ENCODE peak calls at places on chromosomes 5 and 9, in eight cellular contexts. One of them, this sample, is unnamed.

GRCh38 chr9:109192732-109193361 is 25.8 kb upstream of the FRRS1L start:
- DNase-seq in A549: peak
- DNase-seq in cardiac muscle cell: peak
- DNase-seq in brain microvascular endothelial cell: no peak
- DNase-seq in CD4-positive, alpha-beta T cell: no peak
- DNase-seq in fibroblast of lung: peak
- DNase-seq in pancreas: no peak
- DNase-seq in lung: no peak
- DNase-seq in this sample: peak

GRCh38 chr5:74966151-74967050 is 86.0 kb downstream of the GCNT4 start:
- DNase-seq in A549: no peak
- DNase-seq in cardiac muscle cell: no peak
- DNase-seq in brain microvascular endothelial cell: no peak
- DNase-seq in CD4-positive, alpha-beta T cell: no peak
- DNase-seq in fibroblast of lung: peak
- DNase-seq in pancreas: no peak
- DNase-seq in lung: no peak
- DNase-seq in this sample: no peak

GRCh38 chr5:14665110-14665822 is 748 bp downstream of the OTULIN start:
- DNase-seq in A549: peak
- DNase-seq in cardiac muscle cell: peak
- DNase-seq in brain microvascular endothelial cell: no peak
- DNase-seq in CD4-positive, alpha-beta T cell: no peak
- DNase-seq in fibroblast of lung: peak
- DNase-seq in pancreas: peak
- DNase-seq in lung: no peak
- DNase-seq in this sample: peak

GRCh38 chr5:174371600-174372094 is 326.1 kb downstream of the NSG2 start:
- DNase-seq in A549: peak
- DNase-seq in cardiac muscle cell: no peak
- DNase-seq in brain microvascular endothelial cell: peak
- DNase-seq in CD4-positive, alpha-beta T cell: no peak
- DNase-seq in fibroblast of lung: peak
- DNase-seq in pancreas: no peak
- DNase-seq in lung: no peak
- DNase-seq in this sample: no peak

GRCh38 chr5:128637031-128637430 is 99.0 kb upstream of the FBN2 start:
- DNase-seq in A549: no peak
- DNase-seq in cardiac muscle cell: no peak
- DNase-seq in brain microvascular endothelial cell: peak
- DNase-seq in CD4-positive, alpha-beta T cell: no peak
- DNase-seq in fibroblast of lung: peak
- DNase-seq in pancreas: no peak
- DNase-seq in lung: no peak
- DNase-seq in this sample: no peak

GRCh38 chr9:133845659-133845947 is 107.5 kb upstream of the SARDH start:
- DNase-seq in A549: no peak
- DNase-seq in cardiac muscle cell: no peak
- DNase-seq in brain microvascular endothelial cell: no peak
- DNase-seq in CD4-positive, alpha-beta T cell: no peak
- DNase-seq in fibroblast of lung: no peak
- DNase-seq in pancreas: peak
- DNase-seq in lung: no peak
- DNase-seq in this sample: no peak

GRCh38 chr9:119611564-119611963 is 242.3 kb upstream of the BRINP1 start:
- DNase-seq in A549: no peak
- DNase-seq in cardiac muscle cell: no peak
- DNase-seq in brain microvascular endothelial cell: no peak
- DNase-seq in CD4-positive, alpha-beta T cell: no peak
- DNase-seq in fibroblast of lung: no peak
- DNase-seq in pancreas: no peak
- DNase-seq in lung: no peak
- DNase-seq in this sample: no peak

GRCh38 chr9:93468763-93469456 is 15.5 kb upstream of the FAM120AOS start:
- DNase-seq in A549: peak
- DNase-seq in cardiac muscle cell: peak
- DNase-seq in brain microvascular endothelial cell: peak
- DNase-seq in CD4-positive, alpha-beta T cell: no peak
- DNase-seq in fibroblast of lung: peak
- DNase-seq in pancreas: no peak
- DNase-seq in lung: no peak
- DNase-seq in this sample: no peak

GRCh38 chr5:176578391-176578808 is 29.3 kb downstream of the CDHR2 start:
- DNase-seq in A549: peak
- DNase-seq in cardiac muscle cell: peak
- DNase-seq in brain microvascular endothelial cell: no peak
- DNase-seq in CD4-positive, alpha-beta T cell: peak
- DNase-seq in fibroblast of lung: peak
- DNase-seq in pancreas: peak
- DNase-seq in lung: peak
- DNase-seq in this sample: peak

GRCh38 chr9:78029601-78030552 is 1.7 kb downstream of the GNAQ start:
- DNase-seq in A549: peak
- DNase-seq in cardiac muscle cell: peak
- DNase-seq in brain microvascular endothelial cell: no peak
- DNase-seq in CD4-positive, alpha-beta T cell: no peak
- DNase-seq in fibroblast of lung: peak
- DNase-seq in pancreas: no peak
- DNase-seq in lung: no peak
- DNase-seq in this sample: peak

GRCh38 chr5:68424799-68425537 is 209.4 kb downstream of the PIK3R1 start:
- DNase-seq in A549: no peak
- DNase-seq in cardiac muscle cell: no peak
- DNase-seq in brain microvascular endothelial cell: peak
- DNase-seq in CD4-positive, alpha-beta T cell: no peak
- DNase-seq in fibroblast of lung: peak
- DNase-seq in pancreas: no peak
- DNase-seq in lung: no peak
- DNase-seq in this sample: peak

GRCh38 chr9:89178162-89179120 is at the start of gene SHC3:
- DNase-seq in A549: no peak
- DNase-seq in cardiac muscle cell: peak
- DNase-seq in brain microvascular endothelial cell: peak
- DNase-seq in CD4-positive, alpha-beta T cell: no peak
- DNase-seq in fibroblast of lung: peak
- DNase-seq in pancreas: peak
- DNase-seq in lung: no peak
- DNase-seq in this sample: peak

GRCh38 chr5:39016587-39017275 is 57.5 kb downstream of the RICTOR start:
- DNase-seq in A549: no peak
- DNase-seq in cardiac muscle cell: no peak
- DNase-seq in brain microvascular endothelial cell: no peak
- DNase-seq in CD4-positive, alpha-beta T cell: no peak
- DNase-seq in fibroblast of lung: peak
- DNase-seq in pancreas: no peak
- DNase-seq in lung: no peak
- DNase-seq in this sample: no peak

GRCh38 chr5:134567651-134568338 is 42.3 kb downstream of the JADE2 start:
- DNase-seq in A549: no peak
- DNase-seq in cardiac muscle cell: no peak
- DNase-seq in brain microvascular endothelial cell: no peak
- DNase-seq in CD4-positive, alpha-beta T cell: no peak
- DNase-seq in fibroblast of lung: peak
- DNase-seq in pancreas: peak
- DNase-seq in lung: peak
- DNase-seq in this sample: no peak

GRCh38 chr5:135190345-135191083 is 156.5 kb upstream of the PITX1 start:
- DNase-seq in A549: no peak
- DNase-seq in cardiac muscle cell: no peak
- DNase-seq in brain microvascular endothelial cell: no peak
- DNase-seq in CD4-positive, alpha-beta T cell: no peak
- DNase-seq in fibroblast of lung: no peak
- DNase-seq in pancreas: no peak
- DNase-seq in lung: no peak
- DNase-seq in this sample: no peak

GRCh38 chr5:121503111-121503840 is 348.4 kb upstream of the FTMT start:
- DNase-seq in A549: no peak
- DNase-seq in cardiac muscle cell: peak
- DNase-seq in brain microvascular endothelial cell: no peak
- DNase-seq in CD4-positive, alpha-beta T cell: no peak
- DNase-seq in fibroblast of lung: no peak
- DNase-seq in pancreas: peak
- DNase-seq in lung: peak
- DNase-seq in this sample: peak

GRCh38 chr9:21104787-21105186 is 27.0 kb upstream of the IFNB1 start:
- DNase-seq in A549: no peak
- DNase-seq in cardiac muscle cell: no peak
- DNase-seq in brain microvascular endothelial cell: no peak
- DNase-seq in CD4-positive, alpha-beta T cell: no peak
- DNase-seq in fibroblast of lung: no peak
- DNase-seq in pancreas: no peak
- DNase-seq in lung: no peak
- DNase-seq in this sample: no peak

DNA sequence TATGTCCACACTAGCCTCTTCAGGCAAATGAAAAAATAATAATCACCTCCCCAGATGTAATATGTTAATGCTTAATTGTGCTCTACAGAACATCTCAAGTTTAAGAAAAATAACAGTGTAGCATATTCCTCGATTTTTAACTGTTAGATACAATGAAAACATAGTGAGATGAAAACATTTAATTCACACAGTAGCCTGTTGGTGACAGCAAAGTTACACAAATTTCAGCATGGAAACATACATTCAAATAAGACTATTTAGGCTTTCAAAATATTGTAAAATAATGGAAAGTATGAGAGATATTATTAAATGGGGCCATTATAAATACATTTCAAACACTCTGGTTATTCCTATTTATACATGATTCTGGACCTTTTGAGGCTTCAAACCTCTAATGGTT is 543.1 kb downstream of the MAT2B start:
- DNase-seq in A549: no peak
- DNase-seq in cardiac muscle cell: no peak
- DNase-seq in brain microvascular endothelial cell: no peak
- DNase-seq in CD4-positive, alpha-beta T cell: no peak
- DNase-seq in fibroblast of lung: peak
- DNase-seq in pancreas: no peak
- DNase-seq in lung: no peak
- DNase-seq in this sample: no peak
- H3K27ac ChIP-seq in A549: no peak
- H3K27ac ChIP-seq in cardiac muscle cell: no peak
- H3K27ac ChIP-seq in brain microvascular endothelial cell: no peak
- H3K27ac ChIP-seq in CD4-positive, alpha-beta T cell: no peak
- H3K27ac ChIP-seq in fibroblast of lung: no peak
- H3K27ac ChIP-seq in pancreas: no peak
- H3K27ac ChIP-seq in lung: no peak
- H3K27ac ChIP-seq in this sample: no peak

GRCh38 chr5:35269006-35269405 is 38.7 kb upstream of the PRLR start:
- DNase-seq in A549: no peak
- DNase-seq in cardiac muscle cell: no peak
- DNase-seq in brain microvascular endothelial cell: no peak
- DNase-seq in CD4-positive, alpha-beta T cell: no peak
- DNase-seq in fibroblast of lung: no peak
- DNase-seq in pancreas: no peak
- DNase-seq in lung: no peak
- DNase-seq in this sample: no peak

GRCh38 chr5:35263266-35263665 is 33.0 kb upstream of the PRLR start:
- DNase-seq in A549: no peak
- DNase-seq in cardiac muscle cell: no peak
- DNase-seq in brain microvascular endothelial cell: no peak
- DNase-seq in CD4-positive, alpha-beta T cell: no peak
- DNase-seq in fibroblast of lung: no peak
- DNase-seq in pancreas: no peak
- DNase-seq in lung: no peak
- DNase-seq in this sample: no peak

DNA sequence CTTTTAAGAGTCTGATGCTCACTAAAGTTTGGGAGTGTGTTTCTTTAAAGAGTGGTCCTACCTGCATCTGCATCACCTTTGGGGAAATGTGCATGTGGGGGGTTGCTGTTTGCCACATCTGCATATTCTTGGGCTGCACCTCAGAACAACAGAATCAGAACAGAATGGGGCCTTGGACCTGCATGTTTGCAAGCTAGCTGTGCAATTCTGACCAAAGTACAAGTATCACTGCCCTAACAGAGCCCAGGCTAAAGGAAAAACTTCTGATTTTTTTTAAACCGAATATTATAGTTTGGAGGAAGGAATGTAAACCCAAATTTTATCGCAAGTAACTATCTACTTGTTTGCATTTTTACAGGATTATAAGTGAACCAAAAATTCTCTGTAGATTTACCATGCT is 34.2 kb upstream of the PRLR start:
- DNase-seq in A549: no peak
- DNase-seq in cardiac muscle cell: no peak
- DNase-seq in brain microvascular endothelial cell: no peak
- DNase-seq in CD4-positive, alpha-beta T cell: no peak
- DNase-seq in fibroblast of lung: no peak
- DNase-seq in pancreas: no peak
- DNase-seq in lung: no peak
- DNase-seq in this sample: no peak
- H3K27ac ChIP-seq in A549: no peak
- H3K27ac ChIP-seq in cardiac muscle cell: no peak
- H3K27ac ChIP-seq in brain microvascular endothelial cell: no peak
- H3K27ac ChIP-seq in CD4-positive, alpha-beta T cell: no peak
- H3K27ac ChIP-seq in fibroblast of lung: no peak
- H3K27ac ChIP-seq in pancreas: no peak
- H3K27ac ChIP-seq in lung: no peak
- H3K27ac ChIP-seq in this sample: no peak

GRCh38 chr9:83935276-83935890 is 14.2 kb upstream of the KIF27 start:
- DNase-seq in A549: no peak
- DNase-seq in cardiac muscle cell: no peak
- DNase-seq in brain microvascular endothelial cell: peak
- DNase-seq in CD4-positive, alpha-beta T cell: no peak
- DNase-seq in fibroblast of lung: peak
- DNase-seq in pancreas: no peak
- DNase-seq in lung: no peak
- DNase-seq in this sample: no peak
- H3K27ac ChIP-seq in A549: peak
- H3K27ac ChIP-seq in cardiac muscle cell: no peak
- H3K27ac ChIP-seq in brain microvascular endothelial cell: no peak
- H3K27ac ChIP-seq in CD4-positive, alpha-beta T cell: no peak
- H3K27ac ChIP-seq in fibroblast of lung: no peak
- H3K27ac ChIP-seq in pancreas: no peak
- H3K27ac ChIP-seq in lung: no peak
- H3K27ac ChIP-seq in this sample: no peak

GRCh38 chr5:148565148-148565547 is 89.2 kb downstream of the HTR4 start:
- DNase-seq in A549: no peak
- DNase-seq in cardiac muscle cell: no peak
- DNase-seq in brain microvascular endothelial cell: no peak
- DNase-seq in CD4-positive, alpha-beta T cell: no peak
- DNase-seq in fibroblast of lung: no peak
- DNase-seq in pancreas: no peak
- DNase-seq in lung: no peak
- DNase-seq in this sample: no peak
- H3K27ac ChIP-seq in A549: no peak
- H3K27ac ChIP-seq in cardiac muscle cell: no peak
- H3K27ac ChIP-seq in brain microvascular endothelial cell: no peak
- H3K27ac ChIP-seq in CD4-positive, alpha-beta T cell: no peak
- H3K27ac ChIP-seq in fibroblast of lung: no peak
- H3K27ac ChIP-seq in pancreas: no peak
- H3K27ac ChIP-seq in lung: no peak
- H3K27ac ChIP-seq in this sample: no peak

DNA sequence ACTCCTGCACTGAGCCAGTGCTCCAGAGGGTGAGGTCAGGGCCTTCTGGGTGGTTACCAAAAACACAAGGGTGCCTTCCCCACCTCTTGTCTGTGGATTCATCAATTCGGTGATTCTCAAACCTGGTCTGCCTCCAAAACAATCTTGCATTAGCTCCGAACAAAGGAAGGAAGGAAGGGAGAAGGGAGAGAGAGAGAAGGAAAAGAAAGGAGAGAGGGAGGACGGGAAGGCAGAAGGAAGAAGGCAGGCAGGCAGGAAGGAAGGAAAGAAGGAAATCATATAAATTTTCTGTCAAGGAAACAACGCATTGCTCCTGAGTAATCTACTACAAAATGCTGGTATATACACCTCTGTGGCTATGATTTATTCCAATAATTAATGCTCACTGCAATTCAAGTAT is 39.3 kb downstream of the MYO10 start:
- DNase-seq in A549: no peak
- DNase-seq in cardiac muscle cell: no peak
- DNase-seq in brain microvascular endothelial cell: no peak
- DNase-seq in CD4-positive, alpha-beta T cell: no peak
- DNase-seq in fibroblast of lung: no peak
- DNase-seq in pancreas: no peak
- DNase-seq in lung: no peak
- DNase-seq in this sample: no peak
- H3K27ac ChIP-seq in A549: peak
- H3K27ac ChIP-seq in cardiac muscle cell: peak
- H3K27ac ChIP-seq in brain microvascular endothelial cell: no peak
- H3K27ac ChIP-seq in CD4-positive, alpha-beta T cell: no peak
- H3K27ac ChIP-seq in fibroblast of lung: no peak
- H3K27ac ChIP-seq in pancreas: peak
- H3K27ac ChIP-seq in lung: peak
- H3K27ac ChIP-seq in this sample: no peak